ENCODE peak calls at places on chromosomes 2 and 18, in seven cellular contexts. One of them, this sample, is unnamed.

GRCh38 chr2:65431417-65432226 is 777 bp downstream of the SPRED2 start:
- DNase-seq in ascending aorta: peak; percentile 76
- DNase-seq in thoracic aorta: peak; percentile 11
- DNase-seq in sigmoid colon: peak; percentile 80
- DNase-seq in pancreas: peak; percentile 42
- DNase-seq in spleen: peak; percentile 89
- DNase-seq in suprapubic skin: peak; percentile 85
- DNase-seq in this sample: no peak

GRCh38 chr2:25976884-25977741 is 5.2 kb downstream of the KIF3C start:
- DNase-seq in spleen: peak; percentile 29
- DNase-seq in thoracic aorta: no peak
- DNase-seq in sigmoid colon: no peak
- DNase-seq in suprapubic skin: no peak
- DNase-seq in ascending aorta: no peak
- DNase-seq in pancreas: no peak
- DNase-seq in this sample: no peak

GRCh38 chr18:41461058-41461560 is 493.9 kb upstream of the PIK3C3 start:
- DNase-seq in sigmoid colon: no peak
- DNase-seq in spleen: no peak
- DNase-seq in ascending aorta: no peak
- DNase-seq in suprapubic skin: no peak
- DNase-seq in pancreas: no peak
- DNase-seq in thoracic aorta: no peak
- DNase-seq in this sample: no peak

GRCh38 chr2:47046271-47046670 is 108.8 kb downstream of the STPG4 start:
- DNase-seq in thoracic aorta: no peak
- DNase-seq in pancreas: no peak
- DNase-seq in spleen: no peak
- DNase-seq in ascending aorta: no peak
- DNase-seq in suprapubic skin: no peak
- DNase-seq in sigmoid colon: no peak
- DNase-seq in this sample: no peak

GRCh38 chr2:55598056-55598795 is 19.2 kb downstream of the PPP4R3B start:
- DNase-seq in thoracic aorta: no peak
- DNase-seq in ascending aorta: no peak
- DNase-seq in spleen: no peak
- DNase-seq in suprapubic skin: no peak
- DNase-seq in sigmoid colon: no peak
- DNase-seq in pancreas: no peak
- DNase-seq in this sample: no peak

GRCh38 chr2:14401838-14402237 is 230.7 kb upstream of the LRATD1 start:
- DNase-seq in spleen: no peak
- DNase-seq in ascending aorta: no peak
- DNase-seq in thoracic aorta: no peak
- DNase-seq in pancreas: no peak
- DNase-seq in sigmoid colon: no peak
- DNase-seq in suprapubic skin: no peak
- DNase-seq in this sample: no peak

GRCh38 chr18:10022365-10022764 is 108.5 kb downstream of the VAPA start:
- DNase-seq in thoracic aorta: no peak
- DNase-seq in pancreas: no peak
- DNase-seq in spleen: no peak
- DNase-seq in ascending aorta: peak; percentile 54
- DNase-seq in sigmoid colon: no peak
- DNase-seq in suprapubic skin: peak; percentile 35
- DNase-seq in this sample: no peak

GRCh38 chr2:238869293-238870124 is 21.6 kb downstream of the TWIST2 start:
- DNase-seq in spleen: peak; percentile 18
- DNase-seq in sigmoid colon: no peak
- DNase-seq in suprapubic skin: peak; percentile 55
- DNase-seq in pancreas: no peak
- DNase-seq in ascending aorta: no peak
- DNase-seq in thoracic aorta: no peak
- DNase-seq in this sample: no peak

GRCh38 chr18:79367480-79367879 is 28.2 kb upstream of the NFATC1 start:
- DNase-seq in spleen: no peak
- DNase-seq in pancreas: no peak
- DNase-seq in suprapubic skin: no peak
- DNase-seq in ascending aorta: no peak
- DNase-seq in thoracic aorta: no peak
- DNase-seq in sigmoid colon: no peak
- DNase-seq in this sample: no peak

GRCh38 chr2:69937968-69938367 is 23.1 kb downstream of the MXD1 start:
- DNase-seq in sigmoid colon: no peak
- DNase-seq in suprapubic skin: no peak
- DNase-seq in pancreas: no peak
- DNase-seq in spleen: peak; percentile 65
- DNase-seq in thoracic aorta: no peak
- DNase-seq in ascending aorta: no peak
- DNase-seq in this sample: no peak

GRCh38 chr2:177419274-177419673 is 26.7 kb downstream of the AGPS start:
- DNase-seq in spleen: no peak
- DNase-seq in thoracic aorta: no peak
- DNase-seq in pancreas: no peak
- DNase-seq in ascending aorta: no peak
- DNase-seq in suprapubic skin: no peak
- DNase-seq in sigmoid colon: no peak
- DNase-seq in this sample: no peak

GRCh38 chr2:217795067-217795466 is 207.7 kb downstream of the TNS1 start:
- DNase-seq in pancreas: no peak
- DNase-seq in spleen: no peak
- DNase-seq in ascending aorta: peak; percentile 43
- DNase-seq in thoracic aorta: no peak
- DNase-seq in sigmoid colon: peak; percentile 52
- DNase-seq in suprapubic skin: peak; percentile 18
- DNase-seq in this sample: no peak

GRCh38 chr2:153163055-153163454 is 315.5 kb downstream of the RPRM start:
- DNase-seq in suprapubic skin: no peak
- DNase-seq in spleen: no peak
- DNase-seq in ascending aorta: no peak
- DNase-seq in sigmoid colon: no peak
- DNase-seq in pancreas: peak; percentile 10
- DNase-seq in thoracic aorta: no peak
- DNase-seq in this sample: no peak

GRCh38 chr2:217903859-217904613 is 98.8 kb downstream of the TNS1 start:
- DNase-seq in pancreas: peak; percentile 87
- DNase-seq in thoracic aorta: no peak
- DNase-seq in ascending aorta: peak; percentile 96
- DNase-seq in spleen: no peak
- DNase-seq in sigmoid colon: peak; percentile 94
- DNase-seq in suprapubic skin: peak; percentile 88
- DNase-seq in this sample: peak; percentile 36

GRCh38 chr2:222903234-222904220 is 42.7 kb downstream of the ACSL3 start:
- DNase-seq in ascending aorta: no peak
- DNase-seq in sigmoid colon: no peak
- DNase-seq in pancreas: peak; percentile 14
- DNase-seq in spleen: no peak
- DNase-seq in suprapubic skin: no peak
- DNase-seq in thoracic aorta: no peak
- DNase-seq in this sample: peak; percentile 66

GRCh38 chr2:106143495-106144215 is 50.4 kb downstream of the UXS1 start:
- DNase-seq in ascending aorta: no peak
- DNase-seq in pancreas: no peak
- DNase-seq in thoracic aorta: no peak
- DNase-seq in spleen: no peak
- DNase-seq in sigmoid colon: no peak
- DNase-seq in suprapubic skin: no peak
- DNase-seq in this sample: no peak

GRCh38 chr18:8974279-8974678 is 128.2 kb upstream of the NDUFV2 start:
- DNase-seq in suprapubic skin: no peak
- DNase-seq in ascending aorta: no peak
- DNase-seq in thoracic aorta: no peak
- DNase-seq in pancreas: no peak
- DNase-seq in spleen: no peak
- DNase-seq in sigmoid colon: peak; percentile 90
- DNase-seq in this sample: no peak

GRCh38 chr2:38107738-38108410 is 31.9 kb upstream of the CYP1B1 start:
- DNase-seq in thoracic aorta: no peak
- DNase-seq in pancreas: no peak
- DNase-seq in ascending aorta: no peak
- DNase-seq in spleen: no peak
- DNase-seq in sigmoid colon: no peak
- DNase-seq in suprapubic skin: no peak
- DNase-seq in this sample: no peak

GRCh38 chr2:29113027-29113686 is 2.1 kb upstream of the CLIP4 start:
- DNase-seq in sigmoid colon: no peak
- DNase-seq in suprapubic skin: no peak
- DNase-seq in pancreas: no peak
- DNase-seq in thoracic aorta: no peak
- DNase-seq in spleen: no peak
- DNase-seq in ascending aorta: no peak
- DNase-seq in this sample: peak; percentile 66

GRCh38 chr2:118752762-118753429 is 94.6 kb downstream of the EN1 start:
- DNase-seq in suprapubic skin: no peak
- DNase-seq in spleen: no peak
- DNase-seq in thoracic aorta: no peak
- DNase-seq in pancreas: no peak
- DNase-seq in ascending aorta: no peak
- DNase-seq in sigmoid colon: no peak
- DNase-seq in this sample: no peak

GRCh38 chr2:124985210-124985760 is 960.2 kb downstream of the CNTNAP5 start:
- DNase-seq in pancreas: no peak
- DNase-seq in spleen: no peak
- DNase-seq in suprapubic skin: no peak
- DNase-seq in ascending aorta: no peak
- DNase-seq in sigmoid colon: no peak
- DNase-seq in thoracic aorta: no peak
- DNase-seq in this sample: no peak

GRCh38 chr2:156341482-156342251 is 9.1 kb upstream of the NR4A2 start:
- DNase-seq in thoracic aorta: peak; percentile 78
- DNase-seq in suprapubic skin: peak; percentile 95
- DNase-seq in pancreas: peak; percentile 91
- DNase-seq in ascending aorta: peak; percentile 96
- DNase-seq in spleen: peak; percentile 96
- DNase-seq in sigmoid colon: peak; percentile 97
- DNase-seq in this sample: peak; percentile 89

GRCh38 chr2:96856776-96857673 is 791 bp downstream of the ANKRD39 start:
- DNase-seq in pancreas: no peak
- DNase-seq in suprapubic skin: no peak
- DNase-seq in thoracic aorta: no peak
- DNase-seq in ascending aorta: no peak
- DNase-seq in spleen: no peak
- DNase-seq in sigmoid colon: peak; percentile 78
- DNase-seq in this sample: no peak

GRCh38 chr2:110664135-110664534 is 13.7 kb downstream of the BUB1 start:
- DNase-seq in ascending aorta: no peak
- DNase-seq in sigmoid colon: no peak
- DNase-seq in thoracic aorta: no peak
- DNase-seq in suprapubic skin: no peak
- DNase-seq in spleen: no peak
- DNase-seq in pancreas: no peak
- DNase-seq in this sample: no peak
- H3K36me3 ChIP-seq in ascending aorta: no peaks in the 10 kb centered on the region
- H3K36me3 ChIP-seq in sigmoid colon: no peaks in the 10 kb centered on the region
- H3K36me3 ChIP-seq in thoracic aorta: no peaks in the 10 kb centered on the region
- H3K36me3 ChIP-seq in suprapubic skin: no peaks in the 10 kb centered on the region
- H3K36me3 ChIP-seq in spleen: peaks cover 6% of the 10 kb centered on the region
- H3K36me3 ChIP-seq in pancreas: no peaks in the 10 kb centered on the region
- H3K36me3 ChIP-seq in this sample: peaks cover 3% of the 10 kb centered on the region

DNA sequence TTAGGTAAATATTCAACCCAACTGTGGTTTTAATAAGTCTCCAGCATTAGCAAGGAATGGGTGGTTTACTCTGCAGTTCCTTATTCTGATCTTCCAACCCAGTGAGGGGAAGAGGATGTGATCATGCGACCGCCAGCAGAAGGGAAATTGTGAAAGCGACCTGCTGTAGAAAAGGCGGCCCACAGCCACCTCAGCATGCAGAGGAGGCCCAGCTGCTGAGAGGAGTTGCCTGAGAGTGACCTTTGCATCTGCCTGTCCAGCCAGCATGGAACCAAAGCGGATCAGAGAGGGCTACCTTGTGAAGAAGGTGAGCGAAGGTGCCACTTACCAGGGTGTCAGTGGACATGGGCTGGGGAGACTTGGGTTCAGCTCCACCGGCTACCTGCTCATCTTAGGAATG is at the start of gene PLEK:
- DNase-seq in spleen: peak; percentile 93
- DNase-seq in sigmoid colon: peak; percentile 79
- DNase-seq in thoracic aorta: no peak
- DNase-seq in ascending aorta: peak; percentile 77
- DNase-seq in suprapubic skin: no peak
- DNase-seq in pancreas: no peak
- DNase-seq in this sample: no peak
- H3K4me3 ChIP-seq in spleen: peak within 1 kb of the TSS; percentile 79
- H3K4me3 ChIP-seq in sigmoid colon: peak within 1 kb of the TSS; percentile 12
- H3K4me3 ChIP-seq in thoracic aorta: peak within 1 kb of the TSS; percentile 40
- H3K4me3 ChIP-seq in ascending aorta: peak within 1 kb of the TSS; percentile 49
- H3K4me3 ChIP-seq in suprapubic skin: peak within 1 kb of the TSS; percentile 25
- H3K4me3 ChIP-seq in pancreas: no peak within 1 kb of the TSS
- H3K4me3 ChIP-seq in this sample: no peak within 1 kb of the TSS

DNA sequence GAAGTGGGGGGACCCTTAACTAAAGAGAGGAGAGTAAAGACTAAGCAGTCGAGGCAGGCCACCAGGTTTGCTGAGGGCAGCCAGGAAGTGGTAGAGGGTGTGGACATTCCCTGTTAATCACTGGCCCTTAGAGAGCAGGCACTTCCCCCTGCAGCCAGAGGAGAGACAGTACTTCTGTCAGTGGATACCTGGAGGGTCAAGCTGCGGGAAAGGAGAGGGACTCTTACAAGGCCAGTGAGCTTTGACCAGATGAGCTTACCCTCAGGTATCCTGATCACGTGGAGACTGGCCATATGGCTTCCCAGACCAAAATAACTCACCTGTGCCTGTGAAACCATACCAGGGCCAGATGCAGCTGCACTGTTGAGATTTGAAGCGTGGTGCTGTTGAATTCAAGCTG is 28.6 kb downstream of the ITGA6 start:
- DNase-seq in ascending aorta: no peak
- DNase-seq in sigmoid colon: no peak
- DNase-seq in suprapubic skin: no peak
- DNase-seq in spleen: no peak
- DNase-seq in pancreas: no peak
- DNase-seq in thoracic aorta: no peak
- DNase-seq in this sample: no peak
- TF ChIP-seq CTCF in ascending aorta: no peak
- TF ChIP-seq CTCF in sigmoid colon: no peak
- TF ChIP-seq CTCF in suprapubic skin: no peak
- TF ChIP-seq CTCF in spleen: no peak
- TF ChIP-seq CTCF in pancreas: no peak
- TF ChIP-seq CTCF in thoracic aorta: no peak
- TF ChIP-seq CTCF in this sample: no peak

GRCh38 chr2:214497489-214497888 is 86.6 kb downstream of the VWC2L start:
- DNase-seq in spleen: no peak
- DNase-seq in suprapubic skin: no peak
- DNase-seq in ascending aorta: peak; percentile 64
- DNase-seq in pancreas: no peak
- DNase-seq in sigmoid colon: no peak
- DNase-seq in thoracic aorta: no peak
- DNase-seq in this sample: no peak

GRCh38 chr2:214489702-214490101 is 78.8 kb downstream of the VWC2L start:
- DNase-seq in ascending aorta: no peak
- DNase-seq in spleen: no peak
- DNase-seq in sigmoid colon: no peak
- DNase-seq in pancreas: no peak
- DNase-seq in thoracic aorta: no peak
- DNase-seq in suprapubic skin: no peak
- DNase-seq in this sample: no peak

GRCh38 chr2:214492608-214493007 is 81.8 kb downstream of the VWC2L start:
- DNase-seq in sigmoid colon: no peak
- DNase-seq in pancreas: no peak
- DNase-seq in ascending aorta: no peak
- DNase-seq in spleen: no peak
- DNase-seq in thoracic aorta: no peak
- DNase-seq in suprapubic skin: no peak
- DNase-seq in this sample: no peak

GRCh38 chr2:214489181-214489580 is 78.3 kb downstream of the VWC2L start:
- DNase-seq in ascending aorta: no peak
- DNase-seq in pancreas: no peak
- DNase-seq in spleen: no peak
- DNase-seq in sigmoid colon: no peak
- DNase-seq in thoracic aorta: no peak
- DNase-seq in suprapubic skin: no peak
- DNase-seq in this sample: no peak

GRCh38 chr2:214492152-214492551 is 81.3 kb downstream of the VWC2L start:
- DNase-seq in thoracic aorta: no peak
- DNase-seq in ascending aorta: no peak
- DNase-seq in sigmoid colon: no peak
- DNase-seq in suprapubic skin: no peak
- DNase-seq in pancreas: no peak
- DNase-seq in spleen: no peak
- DNase-seq in this sample: no peak
- H3K36me3 ChIP-seq in thoracic aorta: no peaks in the 10 kb centered on the region
- H3K36me3 ChIP-seq in ascending aorta: no peaks in the 10 kb centered on the region
- H3K36me3 ChIP-seq in sigmoid colon: no peaks in the 10 kb centered on the region
- H3K36me3 ChIP-seq in suprapubic skin: no peaks in the 10 kb centered on the region
- H3K36me3 ChIP-seq in pancreas: no peaks in the 10 kb centered on the region
- H3K36me3 ChIP-seq in spleen: no peaks in the 10 kb centered on the region
- H3K36me3 ChIP-seq in this sample: no peaks in the 10 kb centered on the region

This sample was measured in brain microvascular endothelial cell.